ENCODE peak calls at places on chromosomes 11 and 22, in five cellular contexts. H is SK-N-SH, T is H1, F is K562, G is HepG2. N is an unnamed sample.

GRCh38 chr11:504053-504993 is 2.7 kb downstream of the RNH1 start:
- DNase-seq in H (no peak), T (no peak), F (peak; percentile 69), G (no peak), N (peak; percentile 82)

GRCh38 chr22:29606320-29606719 is 2.9 kb downstream of the NF2 start:
- DNase-seq in H (no peak), T (no peak), F (no peak), G (no peak), N (no peak)

GRCh38 chr11:45393826-45394225 is 107.7 kb upstream of the SYT13 start:
- DNase-seq in H (no peak), T (no peak), F (no peak), G (no peak), N (no peak)

GRCh38 chr22:37775785-37776638 is 31.7 kb upstream of the GCAT start:
- DNase-seq in H (no peak), T (no peak), F (no peak), G (no peak), N (no peak)

GRCh38 chr11:71367756-71368155 is 80.4 kb downstream of the DHCR7 start:
- DNase-seq in H (no peak), T (no peak), F (no peak), G (no peak), N (no peak)

GRCh38 chr22:31683181-31684105 is 21.4 kb upstream of the PISD start:
- DNase-seq in H (no peak), T (no peak), F (no peak), G (no peak), N (no peak)

GRCh38 chr22:22164541-22165272 is 79.9 kb upstream of the VPREB1 start:
- DNase-seq in H (no peak), T (no peak), F (peak; percentile 46), G (no peak), N (no peak)

GRCh38 chr22:41539146-41540005 is 4.9 kb downstream of the POLR3H start:
- DNase-seq in H (no peak), T (no peak), F (no peak), G (peak; percentile 47), N (no peak)

GRCh38 chr11:74870485-74870884 is 78.4 kb downstream of the XRRA1 start:
- DNase-seq in H (peak; percentile 18), T (no peak), F (peak; percentile 33), G (peak; percentile 60), N (peak; percentile 48)

GRCh38 chr11:47342036-47342803 is 10.3 kb downstream of the MYBPC3 start:
- DNase-seq in H (no peak), T (no peak), F (no peak), G (no peak), N (no peak)

GRCh38 chr22:31969789-31970489 is 25.6 kb downstream of the YWHAH start:
- DNase-seq in H (peak; percentile 77), T (peak; percentile 74), F (peak; percentile 57), G (peak; percentile 61), N (peak; percentile 60)

GRCh38 chr11:119319136-119319701 is 2.3 kb upstream of the MCAM start:
- DNase-seq in H (no peak), T (no peak), F (no peak), G (no peak), N (no peak)

GRCh38 chr22:50045211-50046018 is 12.7 kb downstream of the TTLL8 start:
- DNase-seq in H (peak; percentile 36), T (no peak), F (no peak), G (no peak), N (no peak)

GRCh38 chr11:44634401-44635281 is 69.2 kb downstream of the CD82 start:
- DNase-seq in H (peak; percentile 90), T (no peak), F (peak; percentile 72), G (no peak), N (no peak)

GRCh38 chr11:114298701-114299090 is 2.5 kb downstream of the NNMT start:
- DNase-seq in H (no peak), T (no peak), F (no peak), G (no peak), N (no peak)

GRCh38 chr11:114301927-114302326 is 5.7 kb downstream of the NNMT start:
- DNase-seq in H (no peak), T (no peak), F (no peak), G (no peak), N (no peak)

GRCh38 chr11:114304065-114304464 is 7.9 kb downstream of the NNMT start:
- DNase-seq in H (no peak), T (no peak), F (no peak), G (no peak), N (no peak)

GRCh38 chr11:114302663-114303062 is 6.5 kb downstream of the NNMT start:
- DNase-seq in H (no peak), T (no peak), F (no peak), G (no peak), N (no peak)

GRCh38 chr11:114301088-114301487 is 4.9 kb downstream of the NNMT start:
- DNase-seq in H (no peak), T (no peak), F (no peak), G (no peak), N (no peak)
- TF ChIP-seq GABPA in H (no peak), T (no peak), F (no peak), G (no peak), N (no peak)

GRCh38 chr11:100878474-100878873 is 191.4 kb downstream of the ARHGAP42 start:
- DNase-seq in H (no peak), T (no peak), F (no peak), G (no peak), N (no peak)
- TF ChIP-seq CTCF in H (no peak), T (no peak), F (no peak), G (no peak), N (no peak)

GRCh38 chr11:68974421-68975194 is 6.2 kb downstream of the MRGPRD start:
- DNase-seq in H (no peak), T (no peak), F (peak; percentile 72), G (no peak), N (no peak)
- TF ChIP-seq GABPA in H (no peak), T (no peak), F (no peak), G (no peak), N (no peak)

GRCh38 chr11:122267602-122268001 is 151.6 kb upstream of the BLID start:
- DNase-seq in H (peak; percentile 21), T (no peak), F (no peak), G (no peak), N (peak; percentile 48)
- TF ChIP-seq CTCF in H (no peak), T (no peak), F (no peak), G (no peak), N (no peak)

GRCh38 chr22:27867958-27868737 is 50.9 kb downstream of the PITPNB start:
- DNase-seq in H (no peak), T (no peak), F (no peak), G (no peak), N (no peak)

GRCh38 chr22:27863556-27863955 is 55.5 kb downstream of the PITPNB start:
- DNase-seq in H (no peak), T (no peak), F (no peak), G (no peak), N (no peak)

GRCh38 chr22:27867114-27867957 is 51.7 kb downstream of the PITPNB start:
- DNase-seq in H (no peak), T (no peak), F (no peak), G (no peak), N (no peak)

GRCh38 chr22:27868738-27869282 is 50.2 kb downstream of the PITPNB start:
- DNase-seq in H (no peak), T (no peak), F (no peak), G (no peak), N (no peak)

DNA sequence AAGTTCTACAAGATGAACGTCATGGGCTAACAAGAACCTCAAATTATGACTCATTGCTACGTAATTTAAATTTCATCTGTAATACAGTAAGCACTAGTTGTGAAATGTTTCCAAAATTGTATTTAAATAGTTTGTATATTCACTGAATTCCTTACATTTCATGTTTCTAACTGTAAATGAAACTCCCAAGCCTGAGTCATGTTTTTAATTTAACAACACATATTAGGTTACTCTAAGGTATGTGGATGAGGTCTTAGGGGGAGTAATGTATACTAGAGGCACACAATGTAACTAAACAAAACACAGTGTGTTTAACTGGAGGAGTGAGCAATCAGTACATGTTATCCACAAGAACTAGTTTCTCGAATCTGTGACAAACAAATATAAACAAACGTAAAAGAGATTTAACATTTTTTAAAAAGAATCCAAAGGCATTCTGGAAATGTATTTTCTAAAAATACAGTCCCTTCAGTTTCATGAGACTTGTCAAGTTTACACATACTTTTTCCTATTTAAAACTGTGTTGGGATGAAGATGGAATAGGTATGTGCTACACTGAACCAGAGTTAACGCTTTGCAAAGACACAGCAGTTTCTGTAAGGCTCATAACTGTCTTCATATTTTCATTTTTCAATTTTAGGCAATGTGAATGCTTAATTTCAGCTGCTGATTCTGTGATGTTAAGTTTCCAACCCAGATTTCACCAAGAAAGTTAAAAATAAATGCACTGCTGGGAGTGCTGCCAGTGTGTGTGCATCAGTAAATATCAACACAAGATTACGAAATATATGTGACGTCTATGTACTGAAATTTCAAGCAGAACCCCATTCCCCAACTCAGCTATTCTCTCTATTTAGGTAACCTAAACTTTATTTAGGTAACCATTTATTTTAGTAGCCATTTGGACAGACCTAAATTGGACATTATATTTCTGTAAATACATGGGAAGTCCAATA is 52.6 kb downstream of the PITPNB start:
- DNase-seq in H (no peak), T (no peak), F (no peak), G (peak; percentile 43), N (no peak)
- TF ChIP-seq GABPA in H (no peak), T (no peak), F (no peak), G (no peak), N (no peak)

GRCh38 chr11:77198440-77198849 is 70.4 kb downstream of the MYO7A start:
- DNase-seq in H (peak; percentile 62), T (peak; percentile 44), F (peak; percentile 82), G (peak; percentile 41), N (peak; percentile 39)
- TF ChIP-seq CTCF in H (peak; percentile 41), T (peak; percentile 96), F (peak; percentile 85), G (peak; percentile 63), N (peak; percentile 10)